ENCODE peak calls at places on chromosome 16, in six cellular contexts. V, O, S, M, D and A are unnamed samples.
A peak's percentile ranks its signal among the peaks of the same experiment; 100 is the strongest.

GRCh38 chr16:65909310-65910050 is 457.0 kb upstream of the CDH5 start:
- DNase-seq in V (no peak), O (no peak), S (no peak), M (no peak), D (peak; percentile 4), A (no peak)

GRCh38 chr16:526181-527014 is 1.1 kb upstream of the CAPN15 start:
- DNase-seq in V (peak; percentile 75), O (no peak), S (peak; percentile 67), M (no peak), D (no peak), A (peak; percentile 19)

GRCh38 chr16:71883849-71884638 is at the start of gene ZNF821:
- DNase-seq in V (peak; percentile 81), O (peak; percentile 55), S (peak; percentile 90), M (peak; percentile 74), D (peak; percentile 79), A (peak; percentile 77)

GRCh38 chr16:3027983-3028715 is 4.3 kb downstream of the THOC6 start:
- DNase-seq in V (peak; percentile 69), O (peak; percentile 49), S (peak; percentile 92), M (peak; percentile 81), D (peak; percentile 86), A (peak; percentile 79)

GRCh38 chr16:56542039-56542438 is 22.2 kb upstream of the BBS2 start:
- DNase-seq in V (no peak), O (no peak), S (no peak), M (no peak), D (no peak), A (no peak)

GRCh38 chr16:88473666-88474534 is 20.8 kb downstream of the ZFPM1 start:
- DNase-seq in V (no peak), O (no peak), S (no peak), M (no peak), D (no peak), A (no peak)

GRCh38 chr16:31083556-31083955 is 5.2 kb downstream of the PRSS53 start:
- DNase-seq in V (no peak), O (no peak), S (no peak), M (no peak), D (no peak), A (no peak)

GRCh38 chr16:89701425-89702406 is at the start of gene SPATA2L:
- DNase-seq in V (peak; percentile 84), O (peak; percentile 62), S (peak; percentile 95), M (peak; percentile 100), D (peak; percentile 98), A (peak; percentile 99)

GRCh38 chr16:81466351-81466960 is 21.8 kb downstream of the CMIP start:
- DNase-seq in V (no peak), O (no peak), S (no peak), M (no peak), D (no peak), A (no peak)

GRCh38 chr16:64282181-64282580 is 839.7 kb downstream of the CDH11 start:
- DNase-seq in V (no peak), O (no peak), S (no peak), M (no peak), D (no peak), A (no peak)

GRCh38 chr16:79169239-79169638 is 431.3 kb downstream of the MAF start:
- DNase-seq in V (peak; percentile 3), O (no peak), S (no peak), M (no peak), D (no peak), A (no peak)

GRCh38 chr16:54923055-54923473 is 7.6 kb upstream of the IRX5 start:
- DNase-seq in V (no peak), O (no peak), S (no peak), M (no peak), D (no peak), A (no peak)

GRCh38 chr16:69820926-69821541 is 58.9 kb downstream of the WWP2 start:
- DNase-seq in V (no peak), O (no peak), S (no peak), M (no peak), D (no peak), A (no peak)

GRCh38 chr16:11613381-11614303 is 26.9 kb upstream of the LITAF start:
- DNase-seq in V (peak; percentile 66), O (peak; percentile 49), S (no peak), M (no peak), D (peak; percentile 90), A (no peak)

GRCh38 chr16:55367796-55368195 is 43.8 kb downstream of the IRX6 start:
- DNase-seq in V (no peak), O (no peak), S (no peak), M (no peak), D (peak; percentile 28), A (no peak)

GRCh38 chr16:69366431-69366830 is 14.8 kb upstream of the TMED6 start:
- DNase-seq in V (no peak), O (no peak), S (no peak), M (no peak), D (no peak), A (no peak)

GRCh38 chr16:87226926-87227650 is 90.1 kb downstream of the C16orf95 start:
- DNase-seq in V (peak; percentile 82), O (no peak), S (no peak), M (no peak), D (no peak), A (no peak)

GRCh38 chr16:11108466-11108805 is 147.6 kb downstream of the SOCS1 start:
- DNase-seq in V (no peak), O (no peak), S (no peak), M (no peak), D (no peak), A (no peak)

GRCh38 chr16:83113317-83113716 is 486.5 kb downstream of the CDH13 start:
- DNase-seq in V (no peak), O (no peak), S (no peak), M (no peak), D (no peak), A (no peak)

GRCh38 chr16:67542464-67542863 is 13.8 kb downstream of the RIPOR1 start:
- DNase-seq in V (peak; percentile 78), O (no peak), S (no peak), M (peak; percentile 80), D (peak; percentile 67), A (peak; percentile 81)

GRCh38 chr16:1432388-1433262 is 1.7 kb downstream of the PERCC1 start:
- DNase-seq in V (no peak), O (no peak), S (no peak), M (peak; percentile 28), D (no peak), A (no peak)

GRCh38 chr16:53058441-53058840 is 3.6 kb downstream of the CHD9 start:
- DNase-seq in V (no peak), O (no peak), S (no peak), M (no peak), D (no peak), A (no peak)

GRCh38 chr16:2151188-2152091 is 3.0 kb downstream of the RAB26 start:
- DNase-seq in V (no peak), O (no peak), S (no peak), M (no peak), D (no peak), A (no peak)

GRCh38 chr16:28257256-28257655 is 35.1 kb upstream of the SBK1 start:
- DNase-seq in V (no peak), O (no peak), S (no peak), M (no peak), D (no peak), A (no peak)

GRCh38 chr16:89297156-89297869 is 79.8 kb downstream of the ZNF778 start:
- DNase-seq in V (no peak), O (no peak), S (no peak), M (no peak), D (no peak), A (no peak)

GRCh38 chr16:23254338-23254737 is 47.8 kb upstream of the SCNN1B start:
- DNase-seq in V (no peak), O (no peak), S (no peak), M (peak; percentile 16), D (no peak), A (no peak)

GRCh38 chr16:89770367-89770766 is 46.1 kb downstream of the FANCA start:
- DNase-seq in V (no peak), O (no peak), S (no peak), M (no peak), D (no peak), A (no peak)

GRCh38 chr16:53561101-53561888 is 58.3 kb upstream of the AKTIP start:
- DNase-seq in V (no peak), O (no peak), S (no peak), M (no peak), D (no peak), A (no peak)

GRCh38 chr16:57720142-57720575 is 15.4 kb upstream of the KATNB1 start:
- DNase-seq in V (peak; percentile 55), O (no peak), S (no peak), M (peak; percentile 45), D (peak; percentile 32), A (peak; percentile 19)

GRCh38 chr16:86010680-86011141 is 111.7 kb downstream of the IRF8 start:
- DNase-seq in V (no peak), O (no peak), S (no peak), M (no peak), D (no peak), A (no peak)